ENCODE peak calls at places on chromosomes 3 and 15, in six cellular contexts. B, I, E, T, U and W are unnamed samples.

GRCh38 chr3:72679540-72680198 is 168.6 kb downstream of the SHQ1 start:
- DNase-seq in B (no peak), I (no peak), U (no peak), T (peak; percentile 69), E (peak; percentile 81), W (no peak)

GRCh38 chr15:76138436-76138835 is 78.7 kb downstream of the TMEM266 start:
- DNase-seq in I (no peak), E (no peak), U (no peak), B (no peak), T (no peak), W (no peak)

GRCh38 chr3:32451049-32451659 is 51.5 kb downstream of the CMTM6 start:
- DNase-seq in B (no peak), I (no peak), T (no peak), E (no peak), U (no peak), W (no peak)

GRCh38 chr3:170724599-170724998 is 138.7 kb upstream of the SLC7A14 start:
- DNase-seq in B (no peak), T (peak; percentile 65), U (no peak), I (peak; percentile 70), E (peak; percentile 94), W (no peak)

GRCh38 chr15:72368895-72369294 is 6.9 kb downstream of the HEXA start:
- DNase-seq in T (no peak), B (no peak), E (no peak), U (no peak), I (no peak), W (no peak)

GRCh38 chr3:47889001-47889757 is 86.2 kb downstream of the DHX30 start:
- DNase-seq in E (no peak), I (no peak), T (no peak), U (no peak), B (no peak), W (no peak)

GRCh38 chr3:124760601-124761000 is 30.3 kb downstream of the UMPS start:
- DNase-seq in I (no peak), U (no peak), B (peak; percentile 50), E (peak; percentile 63), T (no peak), W (no peak)

GRCh38 chr3:28677581-28677980 is 329.0 kb upstream of the AZI2 start:
- DNase-seq in I (no peak), T (no peak), E (no peak), B (no peak), U (no peak), W (no peak)

GRCh38 chr15:99409097-99409473 is 156.7 kb upstream of the MEF2A start:
- DNase-seq in E (peak; percentile 49), U (no peak), B (peak; percentile 57), T (peak; percentile 79), I (peak; percentile 80), W (no peak)

GRCh38 chr3:119148493-119149180 is 2.7 kb downstream of the TEX55 start:
- DNase-seq in U (no peak), I (no peak), E (peak; percentile 49), B (no peak), T (peak; percentile 22), W (no peak)

GRCh38 chr3:191235331-191236314 is 36.6 kb downstream of the OSTN start:
- DNase-seq in E (peak; percentile 64), T (peak; percentile 64), I (no peak), B (no peak), U (no peak), W (no peak)

GRCh38 chr3:183122257-183122932 is 23.1 kb upstream of the MCCC1 start:
- DNase-seq in E (peak; percentile 52), I (no peak), B (no peak), U (peak; percentile 26), T (peak; percentile 40), W (no peak)

GRCh38 chr15:50823281-50823680 is 57.8 kb upstream of the SPPL2A start:
- DNase-seq in E (no peak), U (no peak), T (no peak), B (no peak), I (no peak), W (no peak)

GRCh38 chr3:8757551-8758518 is 11.6 kb downstream of the OXTR start:
- DNase-seq in T (peak; percentile 86), U (no peak), I (no peak), B (no peak), E (peak; percentile 96), W (no peak)

GRCh38 chr3:59754456-59754855 is 704.6 kb upstream of the CFAP20DC start:
- DNase-seq in U (no peak), B (no peak), T (no peak), I (no peak), E (peak; percentile 22), W (no peak)

GRCh38 chr3:127264794-127265514 is 22.9 kb downstream of the PRR20G start:
- DNase-seq in B (no peak), I (no peak), E (no peak), U (no peak), T (no peak), W (no peak)

GRCh38 chr15:75143738-75144334 is 57.8 kb upstream of the C15orf39 start:
- DNase-seq in I (no peak), U (no peak), B (no peak), E (no peak), T (no peak), W (no peak)

GRCh38 chr15:37071134-37071533 is 29.2 kb downstream of the MEIS2 start:
- DNase-seq in E (no peak), B (no peak), I (no peak), U (no peak), T (no peak), W (no peak)

GRCh38 chr3:30578986-30579579 is 27.3 kb upstream of the TGFBR2 start:
- DNase-seq in E (peak; percentile 36), T (no peak), I (no peak), U (no peak), B (no peak), W (no peak)

GRCh38 chr15:66838671-66839239 is 136.7 kb downstream of the SMAD6 start:
- DNase-seq in T (peak; percentile 55), E (peak; percentile 52), I (no peak), B (no peak), U (peak; percentile 60), W (no peak)

GRCh38 chr3:67123914-67124313 is 125.8 kb downstream of the KBTBD8 start:
- DNase-seq in E (no peak), I (no peak), B (no peak), U (no peak), T (no peak), W (no peak)

GRCh38 chr15:56215769-56216168 is 27.9 kb downstream of the RFX7 start:
- DNase-seq in T (peak; percentile 91), I (no peak), U (peak; percentile 18), E (peak; percentile 96), B (no peak), W (no peak)

GRCh38 chr3:32239638-32240550 is 1.4 kb downstream of the CMTM8 start:
- DNase-seq in U (peak; percentile 72), T (peak; percentile 13), E (no peak), I (no peak), B (no peak), W (no peak)